ENCODE peak calls at places on chromosomes 1 and 21, in eight cellular contexts. C, I, B, U, X, P, M and T are unnamed samples.

GRCh38 chr1:224696891-224697765 is 81.0 kb downstream of the CNIH3 start:
- DNase-seq in C (no peak), I (no peak), B (peak), U (peak), X (no peak), P (no peak), M (no peak), T (no peak)

GRCh38 chr1:231971397-231972233 is 345.0 kb downstream of the DISC1 start:
- DNase-seq in C (no peak), I (no peak), B (no peak), U (peak), X (peak), P (peak), M (no peak), T (no peak)

GRCh38 chr1:25122747-25123146 is 109.6 kb downstream of the SYF2 start:
- DNase-seq in C (no peak), I (no peak), B (no peak), U (no peak), X (no peak), P (no peak), M (no peak), T (no peak)

GRCh38 chr1:26786437-26787380 is 1.0 kb upstream of the PIGV start:
- DNase-seq in C (peak), I (peak), B (no peak), U (peak), X (peak), P (peak), M (peak), T (no peak)

GRCh38 chr1:205456383-205456867 is 580 bp upstream of the BLACAT1 start:
- DNase-seq in C (no peak), I (no peak), B (no peak), U (no peak), X (no peak), P (no peak), M (peak), T (no peak)

GRCh38 chr1:202745313-202745888 is 35.1 kb upstream of the SYT2 start:
- DNase-seq in C (no peak), I (no peak), B (no peak), U (no peak), X (no peak), P (no peak), M (no peak), T (no peak)

GRCh38 chr1:12056331-12056841 is 6.7 kb upstream of the TNFRSF8 start:
- DNase-seq in C (no peak), I (no peak), B (no peak), U (no peak), X (no peak), P (no peak), M (no peak), T (no peak)

GRCh38 chr1:109265016-109265415 is 15.7 kb downstream of the CELSR2 start:
- DNase-seq in C (no peak), I (no peak), B (no peak), U (no peak), X (no peak), P (no peak), M (no peak), T (no peak)

GRCh38 chr1:5455056-5455455 is 537.2 kb downstream of the NPHP4 start:
- DNase-seq in C (no peak), I (no peak), B (no peak), U (no peak), X (no peak), P (no peak), M (no peak), T (no peak)

GRCh38 chr1:105686874-105687690 is 1369.4 kb upstream of the PRMT6 start:
- DNase-seq in C (no peak), I (peak), B (no peak), U (no peak), X (no peak), P (no peak), M (no peak), T (no peak)

GRCh38 chr1:27672750-27673112 is 739 bp upstream of the IFI6 start:
- DNase-seq in C (no peak), I (no peak), B (no peak), U (peak), X (no peak), P (no peak), M (no peak), T (no peak)

GRCh38 chr1:4375812-4376211 is 278.6 kb upstream of the AJAP1 start:
- DNase-seq in C (no peak), I (no peak), B (no peak), U (peak), X (no peak), P (no peak), M (no peak), T (no peak)

GRCh38 chr1:72636636-72637035 is 354.3 kb upstream of the NEGR1 start:
- DNase-seq in C (no peak), I (no peak), B (no peak), U (peak), X (no peak), P (peak), M (no peak), T (no peak)

GRCh38 chr1:172154571-172154970 is 265.9 kb upstream of the C1orf105 start:
- DNase-seq in C (no peak), I (no peak), B (no peak), U (peak), X (no peak), P (peak), M (no peak), T (no peak)

GRCh38 chr1:240351690-240352089 is 260.0 kb downstream of the FMN2 start:
- DNase-seq in C (no peak), I (no peak), B (no peak), U (no peak), X (no peak), P (no peak), M (no peak), T (no peak)

GRCh38 chr1:186681136-186681535 is 913 bp upstream of the PTGS2 start:
- DNase-seq in C (no peak), I (no peak), B (no peak), U (no peak), X (no peak), P (no peak), M (no peak), T (no peak)

GRCh38 chr21:31750843-31751242 is 18.9 kb upstream of the SCAF4 start:
- DNase-seq in C (no peak), I (no peak), B (no peak), U (peak), X (no peak), P (no peak), M (no peak), T (no peak)

GRCh38 chr1:48760889-48761288 is 15.8 kb downstream of the BEND5 start:
- DNase-seq in C (no peak), I (no peak), B (no peak), U (no peak), X (peak), P (no peak), M (no peak), T (no peak)

GRCh38 chr1:70071597-70071996 is 133.8 kb downstream of the LRRC40 start:
- DNase-seq in C (peak), I (no peak), B (peak), U (peak), X (peak), P (no peak), M (no peak), T (no peak)

GRCh38 chr1:224513787-224514209 is 79.2 kb upstream of the WDR26 start:
- DNase-seq in C (peak), I (peak), B (no peak), U (peak), X (peak), P (peak), M (peak), T (peak)

GRCh38 chr1:36151845-36152203 is 2.5 kb upstream of the TRAPPC3 start:
- DNase-seq in C (no peak), I (no peak), B (no peak), U (no peak), X (no peak), P (no peak), M (no peak), T (peak)

GRCh38 chr1:87451229-87451900 is 122.7 kb downstream of the LMO4 start:
- DNase-seq in C (no peak), I (no peak), B (peak), U (peak), X (no peak), P (no peak), M (no peak), T (no peak)

GRCh38 chr21:44784810-44785209 is 16.8 kb downstream of the UBE2G2 start:
- DNase-seq in C (no peak), I (no peak), B (no peak), U (no peak), X (no peak), P (no peak), M (no peak), T (no peak)

GRCh38 chr1:207259391-207259790 is 62.1 kb upstream of the CD55 start:
- DNase-seq in C (no peak), I (no peak), B (no peak), U (peak), X (peak), P (peak), M (no peak), T (no peak)

GRCh38 chr1:1535989-1536937 is 4.2 kb downstream of the TMEM240 start:
- DNase-seq in C (no peak), I (no peak), B (no peak), U (no peak), X (no peak), P (no peak), M (no peak), T (no peak)

GRCh38 chr1:42851960-42852607 is 5.7 kb downstream of the ZNF691 start:
- DNase-seq in C (no peak), I (no peak), B (no peak), U (no peak), X (no peak), P (no peak), M (no peak), T (no peak)

GRCh38 chr1:148362141-148362929 is 120.8 kb downstream of the PPIAL4G start:
- DNase-seq in C (no peak), I (no peak), B (no peak), U (peak), X (no peak), P (no peak), M (peak), T (no peak)

GRCh38 chr1:51697160-51697559 is 80.3 kb downstream of the OSBPL9 start:
- DNase-seq in C (no peak), I (no peak), B (no peak), U (peak), X (no peak), P (no peak), M (no peak), T (no peak)

GRCh38 chr1:20640183-20640597 is 6.9 kb downstream of the PINK1 start:
- DNase-seq in C (peak), I (no peak), B (no peak), U (no peak), X (peak), P (peak), M (peak), T (peak)

GRCh38 chr21:31686272-31686913 is 26.9 kb downstream of the SOD1 start:
- DNase-seq in C (no peak), I (no peak), B (no peak), U (no peak), X (no peak), P (no peak), M (no peak), T (no peak)

GRCh38 chr1:208221291-208221622 is 22.9 kb downstream of the PLXNA2 start:
- DNase-seq in C (no peak), I (no peak), B (no peak), U (no peak), X (no peak), P (no peak), M (no peak), T (no peak)

GRCh38 chr1:168512864-168513595 is 30.8 kb downstream of the XCL2 start:
- DNase-seq in C (no peak), I (no peak), B (no peak), U (no peak), X (no peak), P (no peak), M (no peak), T (no peak)

GRCh38 chr1:200302192-200302892 is 107.5 kb downstream of the ZNF281 start:
- DNase-seq in C (no peak), I (no peak), B (no peak), U (peak), X (peak), P (peak), M (peak), T (peak)

GRCh38 chr1:15799928-15800835 is 7.3 kb downstream of the UQCRHL start:
- DNase-seq in C (peak), I (peak), B (no peak), U (peak), X (peak), P (peak), M (peak), T (no peak)

GRCh38 chr1:16258591-16259135 is 21.7 kb upstream of the CPLANE2 start:
- DNase-seq in C (no peak), I (no peak), B (no peak), U (no peak), X (no peak), P (no peak), M (no peak), T (no peak)

GRCh38 chr1:25609921-25610320 is 6.7 kb upstream of the MAN1C1 start:
- DNase-seq in C (no peak), I (no peak), B (no peak), U (no peak), X (no peak), P (no peak), M (no peak), T (no peak)

GRCh38 chr1:196180847-196181593 is 427.2 kb downstream of the KCNT2 start:
- DNase-seq in C (no peak), I (no peak), B (peak), U (peak), X (no peak), P (peak), M (no peak), T (no peak)

GRCh38 chr1:196178083-196178635 is 430.1 kb downstream of the KCNT2 start:
- DNase-seq in C (no peak), I (no peak), B (peak), U (peak), X (no peak), P (no peak), M (no peak), T (no peak)

DNA sequence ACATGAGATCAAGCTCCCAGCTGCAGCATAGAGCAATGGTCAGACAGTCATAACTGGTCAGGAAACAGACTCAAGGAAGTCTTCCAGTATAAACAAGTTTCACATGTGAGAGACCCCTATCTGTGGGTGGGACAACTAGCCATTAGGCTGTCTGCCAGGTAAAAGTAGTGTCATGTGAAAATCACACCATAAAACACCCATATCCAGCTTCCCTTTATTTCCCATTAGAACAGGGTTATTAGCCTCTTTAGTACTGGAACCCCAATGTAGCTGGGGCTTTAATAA is 426.7 kb downstream of the KCNT2 start:
- DNase-seq in C (no peak), I (no peak), B (no peak), U (no peak), X (no peak), P (no peak), M (no peak), T (no peak)
- H3K27ac ChIP-seq in C (no peak), I (no peak), B (no peak), U (peak), X (no peak), P (peak), M (no peak), T (no peak)

GRCh38 chr1:89459081-89459480 is 65.5 kb upstream of the LRRC8B start:
- DNase-seq in C (no peak), I (no peak), B (no peak), U (no peak), X (no peak), P (no peak), M (no peak), T (no peak)

GRCh38 chr1:89464008-89464407 is 60.6 kb upstream of the LRRC8B start:
- DNase-seq in C (no peak), I (no peak), B (no peak), U (peak), X (no peak), P (no peak), M (no peak), T (no peak)

GRCh38 chr1:89457046-89457445 is 67.6 kb upstream of the LRRC8B start:
- DNase-seq in C (no peak), I (no peak), B (no peak), U (no peak), X (no peak), P (no peak), M (no peak), T (no peak)

GRCh38 chr1:89462250-89462649 is 62.4 kb upstream of the LRRC8B start:
- DNase-seq in C (no peak), I (no peak), B (no peak), U (no peak), X (no peak), P (no peak), M (no peak), T (no peak)

DNA sequence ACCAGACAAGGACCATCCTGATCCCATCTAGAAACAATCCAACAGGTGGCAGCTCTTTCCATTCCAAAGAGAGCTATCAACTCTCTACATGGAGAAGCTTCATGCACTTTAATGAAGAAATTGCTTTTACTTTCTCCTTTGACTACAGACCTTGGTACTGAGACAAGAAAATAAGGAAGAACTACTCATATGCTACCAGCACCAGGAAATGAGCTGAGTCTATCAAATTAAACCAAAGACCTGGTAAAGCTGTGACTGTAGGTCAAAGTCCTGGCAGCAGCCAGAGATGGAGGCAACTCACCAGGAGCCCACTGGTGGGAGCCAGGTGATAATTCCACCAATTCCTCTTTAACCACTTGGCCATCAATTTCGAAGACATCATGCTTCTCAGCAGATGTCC is 64.3 kb upstream of the LRRC8B start:
- DNase-seq in C (no peak), I (no peak), B (no peak), U (no peak), X (no peak), P (no peak), M (no peak), T (no peak)
- TF ChIP-seq CTCF in C (no peak), I (no peak), B (no peak), U (no peak), X (no peak), P (no peak), M (no peak), T (no peak)

DNA sequence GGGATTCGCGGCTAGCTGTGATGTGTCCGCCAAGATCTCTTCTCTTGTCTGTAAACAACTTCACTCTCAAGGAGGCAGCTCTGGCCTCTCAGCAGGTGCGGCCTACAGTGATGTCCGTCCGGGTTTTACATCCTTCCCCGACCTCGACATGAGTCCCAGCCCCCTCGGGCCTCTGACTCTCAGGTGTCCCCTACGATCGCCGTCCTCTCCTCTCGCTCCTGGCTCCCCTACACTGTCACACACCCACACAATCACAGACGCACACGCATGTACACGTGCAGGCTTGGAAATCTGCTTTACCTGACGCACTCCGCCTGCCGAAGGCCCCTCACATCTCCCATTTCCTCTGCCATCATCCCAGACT is 797 bp upstream of the RSPH1 start:
- DNase-seq in C (no peak), I (peak), B (no peak), U (no peak), X (peak), P (no peak), M (no peak), T (no peak)
- H3K27ac ChIP-seq in C (peak), I (peak), B (peak), U (peak), X (peak), P (peak), M (peak), T (peak)

DNA sequence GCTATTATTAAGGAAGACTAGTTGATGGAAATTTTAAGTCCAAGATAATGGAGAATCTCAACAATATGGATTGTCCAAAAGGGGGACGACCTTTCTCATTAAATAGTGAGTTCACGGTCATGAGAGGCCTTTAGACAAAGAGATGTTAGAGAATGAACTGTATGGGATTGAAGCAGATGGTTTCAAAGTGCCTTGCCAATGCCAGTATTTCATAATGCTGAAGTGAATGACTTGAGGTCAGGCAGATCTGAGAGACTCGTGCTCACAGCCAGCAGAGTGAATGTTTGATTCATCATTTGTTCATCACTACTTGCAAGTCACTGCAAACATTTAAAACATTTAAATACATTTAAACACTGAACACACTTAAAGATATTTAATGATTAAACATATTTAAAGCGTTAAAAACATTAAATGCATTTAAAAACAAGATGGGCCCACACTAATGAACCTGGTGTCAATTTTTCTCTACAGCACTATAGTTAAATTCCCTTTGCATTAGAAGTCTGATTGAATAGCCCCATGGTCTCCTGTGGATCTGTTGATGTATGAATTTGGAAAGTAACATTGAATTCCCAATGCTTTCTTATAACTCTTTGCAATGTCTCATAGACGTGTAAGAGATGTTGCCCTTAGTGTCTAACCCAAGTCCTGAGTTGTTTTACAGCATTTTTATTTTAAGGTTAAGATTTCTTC is 80.7 kb downstream of the TGFB2 start:
- DNase-seq in C (no peak), I (no peak), B (peak), U (peak), X (no peak), P (no peak), M (no peak), T (no peak)
- TF ChIP-seq CTCF in C (no peak), I (no peak), B (no peak), U (no peak), X (no peak), P (no peak), M (no peak), T (no peak)

GRCh38 chr1:33060579-33061083 is 20.3 kb upstream of the AZIN2 start:
- DNase-seq in C (peak), I (peak), B (peak), U (peak), X (peak), P (peak), M (no peak), T (no peak)
- H3K27ac ChIP-seq in C (no peak), I (no peak), B (peak), U (peak), X (no peak), P (no peak), M (no peak), T (no peak)

DNA sequence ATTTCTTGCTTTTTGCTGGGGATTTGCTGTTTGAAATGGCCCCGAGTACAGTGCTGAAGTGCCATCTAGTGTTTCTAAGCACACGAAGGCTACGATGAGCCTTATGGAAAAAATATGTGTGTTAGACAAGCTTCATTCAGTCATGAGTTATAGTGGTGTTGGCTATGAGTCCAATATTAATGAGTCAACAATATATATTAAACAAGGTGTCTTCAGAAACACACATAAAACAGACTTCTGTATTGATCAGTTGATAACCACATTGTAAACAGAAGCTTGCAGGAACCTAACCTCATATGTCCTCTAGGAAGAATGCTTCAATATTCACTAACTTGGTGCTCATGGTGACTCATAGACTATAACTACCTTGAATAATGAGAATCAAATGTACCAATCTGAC is 1.7 kb upstream of the GJB5 start:
- DNase-seq in C (no peak), I (no peak), B (no peak), U (no peak), X (no peak), P (no peak), M (no peak), T (no peak)
- TF ChIP-seq CTCF in C (no peak), I (no peak), B (no peak), U (no peak), X (no peak), P (no peak), M (no peak), T (no peak)

GRCh38 chr1:28740118-28740517 is 3.4 kb downstream of the YTHDF2 start:
- DNase-seq in C (no peak), I (no peak), B (no peak), U (no peak), X (no peak), P (no peak), M (no peak), T (no peak)

GRCh38 chr1:28745653-28746173 is 9.0 kb downstream of the YTHDF2 start:
- DNase-seq in C (no peak), I (no peak), B (no peak), U (no peak), X (no peak), P (no peak), M (no peak), T (no peak)

GRCh38 chr1:28744184-28744583 is 7.4 kb downstream of the YTHDF2 start:
- DNase-seq in C (no peak), I (no peak), B (no peak), U (no peak), X (no peak), P (no peak), M (no peak), T (no peak)
- H3K27ac ChIP-seq in C (no peak), I (no peak), B (no peak), U (no peak), X (no peak), P (no peak), M (no peak), T (no peak)